ENCODE peak calls at places on chromosomes 13 and 19, in four cellular contexts. S is NCI-H1417 treated with DMSO at 0.1 percent for 48 hours, C is mesenteric fat pad, V is NCI-H1092. A is an unnamed sample.

GRCh38 chr19:49894879-49895565 is 1.7 kb downstream of the IL4I1 start:
- DNase-seq in S (no peak), C (no peak), V (no peak), A (no peak)

GRCh38 chr19:38512277-38512676 is 78.8 kb downstream of the RYR1 start:
- DNase-seq in S (no peak), C (no peak), V (no peak), A (no peak)

GRCh38 chr13:94054159-94054558 is 425.3 kb downstream of the DCT start:
- DNase-seq in S (no peak), C (no peak), V (no peak), A (no peak)

GRCh38 chr19:50912727-50913716 is 1.8 kb upstream of the KLK4 start:
- DNase-seq in S (no peak), C (no peak), V (no peak), A (no peak)

GRCh38 chr13:114108894-114109293 is 23.5 kb downstream of the RASA3 start:
- DNase-seq in S (no peak), C (peak), V (no peak), A (no peak)

GRCh38 chr19:2044709-2045500 is 6.1 kb downstream of the MKNK2 start:
- DNase-seq in S (no peak), C (no peak), V (no peak), A (no peak)

GRCh38 chr13:78194904-78195639 is 276.4 kb upstream of the EDNRB start:
- DNase-seq in S (no peak), C (no peak), V (no peak), A (no peak)

GRCh38 chr19:50909240-50910070 is 1.7 kb downstream of the KLK4 start:
- DNase-seq in S (no peak), C (no peak), V (no peak), A (no peak)

GRCh38 chr19:27966390-27966816 is 1246.5 kb downstream of the UQCRFS1 start:
- DNase-seq in S (no peak), C (no peak), V (no peak), A (no peak)

GRCh38 chr19:53538378-53539109 is 599 bp downstream of the ZNF331 start:
- DNase-seq in S (no peak), C (peak), V (no peak), A (no peak)

GRCh38 chr19:48565090-48565489 is 13.1 kb downstream of the SULT2B1 start:
- DNase-seq in S (no peak), C (no peak), V (no peak), A (no peak)

GRCh38 chr19:46954502-46955004 is 65.1 kb upstream of the NPAS1 start:
- DNase-seq in S (no peak), C (no peak), V (no peak), A (no peak)

GRCh38 chr13:47454986-47455385 is 546.1 kb downstream of the SUCLA2 start:
- DNase-seq in S (no peak), C (no peak), V (no peak), A (no peak)

GRCh38 chr19:2253106-2254051 is 2.8 kb downstream of the JSRP1 start:
- DNase-seq in S (no peak), C (no peak), V (no peak), A (no peak)

GRCh38 chr19:34179066-34179465 is 6.8 kb downstream of the LSM14A start:
- DNase-seq in S (no peak), C (no peak), V (no peak), A (no peak)

GRCh38 chr19:32206065-32206464 is 139.3 kb upstream of the ZNF507 start:
- DNase-seq in S (no peak), C (no peak), V (no peak), A (no peak)

GRCh38 chr13:110557082-110557481 is 4.4 kb downstream of the RAB20 start:
- DNase-seq in S (no peak), C (no peak), V (no peak), A (no peak)

GRCh38 chr13:113998781-113999617 is 25.1 kb upstream of the C13orf46 start:
- DNase-seq in S (no peak), C (no peak), V (no peak), A (no peak)

GRCh38 chr19:16627928-16628182 is 149 bp downstream of the MED26 start:
- DNase-seq in S (no peak), C (no peak), V (no peak), A (no peak)

A was measured in vagina.